ENCODE peak calls at places on chromosomes 16 and 17, in five cellular contexts. K is stimulated activated naive CD8-positive, alpha-beta T cell treated with anti-CD3 and anti-CD28 coated beads, Interleukin-15, Interleukin-2, amounts not matched to agents 100 U/mL and 50 U/mL, for 24 hours; D is NCI-H446 treated with DMSO at 0.1 percent for 48 hours; T is T-cell; F is choroid plexus epithelial cell. A is an unnamed sample.

GRCh38 chr17:21286066-21286770 is 1.7 kb downstream of the MAP2K3 start:
- DNase-seq in K (peak), D (peak), T (no peak), F (peak), A (no peak)

GRCh38 chr17:1482686-1483445 is 9.6 kb downstream of the MYO1C start:
- DNase-seq in K (no peak), D (no peak), T (no peak), F (no peak), A (no peak)

GRCh38 chr16:49876716-49877129 is 20.8 kb upstream of the ZNF423 start:
- DNase-seq in K (peak), D (no peak), T (no peak), F (peak), A (no peak)

GRCh38 chr17:17322516-17323510 is 19.6 kb downstream of the NT5M start:
- DNase-seq in K (no peak), D (no peak), T (no peak), F (no peak), A (no peak)

GRCh38 chr16:11004957-11005610 is 60.7 kb downstream of the CLEC16A start:
- DNase-seq in K (no peak), D (no peak), T (no peak), F (peak), A (no peak)

GRCh38 chr16:26491962-26492361 is 574.8 kb upstream of the C16orf82 start:
- DNase-seq in K (no peak), D (no peak), T (no peak), F (no peak), A (no peak)

GRCh38 chr17:1091885-1092284 is 87.9 kb downstream of the ABR start:
- DNase-seq in K (no peak), D (no peak), T (no peak), F (no peak), A (peak)

GRCh38 chr17:73638556-73638955 is 5.7 kb downstream of the SDK2 start:
- DNase-seq in K (no peak), D (no peak), T (no peak), F (no peak), A (no peak)

GRCh38 chr17:44043326-44043725 is 23.1 kb downstream of the LSM12 start:
- DNase-seq in K (no peak), D (no peak), T (no peak), F (peak), A (no peak)

GRCh38 chr16:60214321-60214720 is 1480.2 kb upstream of the GOT2 start:
- DNase-seq in K (no peak), D (no peak), T (no peak), F (no peak), A (no peak)

GRCh38 chr16:52629296-52629695 is 82.4 kb upstream of the TOX3 start:
- DNase-seq in K (no peak), D (no peak), T (no peak), F (no peak), A (no peak)

GRCh38 chr17:1746975-1747543 is 4.4 kb downstream of the SERPINF2 start:
- DNase-seq in K (no peak), D (no peak), T (no peak), F (no peak), A (no peak)

GRCh38 chr17:37506678-37507077 is 17.0 kb downstream of the DUSP14 start:
- DNase-seq in K (peak), D (peak), T (peak), F (peak), A (peak)

GRCh38 chr16:71883849-71884638 is at the start of gene ZNF821:
- DNase-seq in K (peak), D (peak), T (peak), F (peak), A (peak)

GRCh38 chr17:80874866-80875445 is 116.7 kb upstream of the CHMP6 start:
- DNase-seq in K (no peak), D (no peak), T (no peak), F (no peak), A (no peak)

GRCh38 chr16:66207864-66208226 is 158.6 kb upstream of the CDH5 start:
- DNase-seq in K (no peak), D (no peak), T (no peak), F (no peak), A (no peak)

GRCh38 chr17:41530062-41531048 is 2.2 kb upstream of the KRT19 start:
- DNase-seq in K (no peak), D (no peak), T (no peak), F (peak), A (no peak)

GRCh38 chr17:43900858-43901754 is 6.2 kb downstream of the MPP2 start:
- DNase-seq in K (no peak), D (no peak), T (no peak), F (no peak), A (no peak)

GRCh38 chr16:24520983-24521382 is 18.4 kb upstream of the RBBP6 start:
- DNase-seq in K (no peak), D (no peak), T (no peak), F (no peak), A (no peak)

GRCh38 chr17:57397402-57397801 is 141.1 kb downstream of the MSI2 start:
- DNase-seq in K (no peak), D (no peak), T (no peak), F (no peak), A (no peak)

GRCh38 chr16:1908081-1908633 is 10.1 kb downstream of the HS3ST6 start:
- DNase-seq in K (no peak), D (no peak), T (no peak), F (no peak), A (no peak)

GRCh38 chr17:2158011-2158410 is 103.1 kb downstream of the HIC1 start:
- DNase-seq in K (no peak), D (no peak), T (no peak), F (peak), A (no peak)

GRCh38 chr16:28878083-28878926 is at the start of gene ATP2A1:
- DNase-seq in K (no peak), D (no peak), T (no peak), F (no peak), A (no peak)

GRCh38 chr16:75105306-75106061 is 11.1 kb downstream of the LDHD start:
- DNase-seq in K (no peak), D (no peak), T (no peak), F (peak), A (no peak)

GRCh38 chr17:39846205-39846604 is 17.9 kb downstream of the IKZF3 start:
- DNase-seq in K (no peak), D (no peak), T (no peak), F (no peak), A (no peak)

GRCh38 chr16:89815639-89816348 is 653 bp downstream of the FANCA start:
- DNase-seq in K (peak), D (no peak), T (no peak), F (no peak), A (no peak)

GRCh38 chr16:64250866-64251265 is 871.0 kb downstream of the CDH11 start:
- DNase-seq in K (no peak), D (peak), T (no peak), F (peak), A (no peak)

GRCh38 chr17:19719365-19720209 is 3.2 kb upstream of the SLC47A2 start:
- DNase-seq in K (no peak), D (no peak), T (no peak), F (no peak), A (no peak)

GRCh38 chr17:81461607-81462500 is 50.7 kb downstream of the ACTG1 start:
- DNase-seq in K (no peak), D (no peak), T (no peak), F (no peak), A (no peak)

GRCh38 chr17:81309140-81309858 is 14.2 kb upstream of the SLC38A10 start:
- DNase-seq in K (peak), D (no peak), T (peak), F (peak), A (no peak)

GRCh38 chr16:990516-991291 is 9.1 kb downstream of the SOX8 start:
- DNase-seq in K (no peak), D (no peak), T (no peak), F (no peak), A (no peak)

GRCh38 chr17:66673668-66674276 is 161.1 kb upstream of the CACNG5 start:
- DNase-seq in K (peak), D (no peak), T (peak), F (peak), A (no peak)

GRCh38 chr17:57436565-57436964 is 180.2 kb downstream of the MSI2 start:
- DNase-seq in K (no peak), D (no peak), T (no peak), F (no peak), A (no peak)

GRCh38 chr17:50532452-50533024 is at the start of gene EPN3:
- DNase-seq in K (no peak), D (no peak), T (no peak), F (no peak), A (no peak)

GRCh38 chr17:1180958-1181768 is 1.4 kb upstream of the ABR start:
- DNase-seq in K (peak), D (no peak), T (no peak), F (no peak), A (peak)

GRCh38 chr17:17972126-17972951 is at the start of the genes DRC3 and TOM1L2:
- DNase-seq in K (peak), D (peak), T (peak), F (peak), A (peak)

GRCh38 chr16:10862432-10862831 is 14.6 kb upstream of the CIITA start:
- DNase-seq in K (no peak), D (no peak), T (no peak), F (peak), A (no peak)

GRCh38 chr16:27404163-27404823 is 2.3 kb downstream of the IL21R start:
- DNase-seq in K (peak), D (no peak), T (no peak), F (no peak), A (no peak)